ENCODE peak calls at places on chromosomes 5 and 9, in ten cellular contexts. One of them, this sample, is unnamed.

GRCh38 chr9:38620483-38621433 is at the start of gene ANKRD18A:
- DNase-seq in endothelial cell of umbilical vein: peak
- DNase-seq in B cell: peak
- DNase-seq in CD8-positive, alpha-beta T cell: peak
- DNase-seq in pancreas: peak
- DNase-seq in fibroblast of pulmonary artery: peak
- DNase-seq in PC-3: peak
- DNase-seq in chondrocyte: peak
- DNase-seq in MM.1S: peak
- DNase-seq in A549: peak
- DNase-seq in this sample: peak

GRCh38 chr9:18260527-18260926 is 213.4 kb upstream of the ADAMTSL1 start:
- DNase-seq in endothelial cell of umbilical vein: no peak
- DNase-seq in B cell: no peak
- DNase-seq in CD8-positive, alpha-beta T cell: no peak
- DNase-seq in pancreas: no peak
- DNase-seq in fibroblast of pulmonary artery: peak
- DNase-seq in PC-3: peak
- DNase-seq in chondrocyte: no peak
- DNase-seq in MM.1S: no peak
- DNase-seq in A549: no peak
- DNase-seq in this sample: no peak

GRCh38 chr9:137685035-137685885 is 66.5 kb downstream of the EHMT1 start:
- DNase-seq in endothelial cell of umbilical vein: no peak
- DNase-seq in B cell: no peak
- DNase-seq in CD8-positive, alpha-beta T cell: no peak
- DNase-seq in pancreas: no peak
- DNase-seq in fibroblast of pulmonary artery: peak
- DNase-seq in PC-3: peak
- DNase-seq in chondrocyte: no peak
- DNase-seq in MM.1S: no peak
- DNase-seq in A549: no peak
- DNase-seq in this sample: no peak

GRCh38 chr5:102701748-102702147 is 53.4 kb upstream of the PAM start:
- DNase-seq in endothelial cell of umbilical vein: no peak
- DNase-seq in B cell: no peak
- DNase-seq in CD8-positive, alpha-beta T cell: no peak
- DNase-seq in pancreas: no peak
- DNase-seq in fibroblast of pulmonary artery: no peak
- DNase-seq in PC-3: no peak
- DNase-seq in chondrocyte: no peak
- DNase-seq in MM.1S: no peak
- DNase-seq in A549: no peak
- DNase-seq in this sample: no peak

GRCh38 chr5:151812757-151813309 is 41.1 kb downstream of the G3BP1 start:
- DNase-seq in endothelial cell of umbilical vein: no peak
- DNase-seq in B cell: no peak
- DNase-seq in CD8-positive, alpha-beta T cell: no peak
- DNase-seq in pancreas: no peak
- DNase-seq in fibroblast of pulmonary artery: peak
- DNase-seq in PC-3: peak
- DNase-seq in chondrocyte: no peak
- DNase-seq in MM.1S: no peak
- DNase-seq in A549: no peak
- DNase-seq in this sample: no peak

GRCh38 chr5:86768699-86769202 is 151.0 kb downstream of the COX7C start:
- DNase-seq in endothelial cell of umbilical vein: no peak
- DNase-seq in B cell: no peak
- DNase-seq in CD8-positive, alpha-beta T cell: no peak
- DNase-seq in pancreas: no peak
- DNase-seq in fibroblast of pulmonary artery: no peak
- DNase-seq in PC-3: no peak
- DNase-seq in chondrocyte: no peak
- DNase-seq in MM.1S: no peak
- DNase-seq in A549: no peak
- DNase-seq in this sample: no peak

GRCh38 chr5:81428866-81429265 is 34.9 kb upstream of the ACOT12 start:
- DNase-seq in endothelial cell of umbilical vein: peak
- DNase-seq in B cell: no peak
- DNase-seq in CD8-positive, alpha-beta T cell: no peak
- DNase-seq in pancreas: no peak
- DNase-seq in fibroblast of pulmonary artery: peak
- DNase-seq in PC-3: peak
- DNase-seq in chondrocyte: no peak
- DNase-seq in MM.1S: no peak
- DNase-seq in A549: peak
- DNase-seq in this sample: no peak

GRCh38 chr5:140221697-140222223 is 46.8 kb downstream of the CYSTM1 start:
- DNase-seq in endothelial cell of umbilical vein: peak
- DNase-seq in B cell: no peak
- DNase-seq in CD8-positive, alpha-beta T cell: no peak
- DNase-seq in pancreas: no peak
- DNase-seq in fibroblast of pulmonary artery: peak
- DNase-seq in PC-3: peak
- DNase-seq in chondrocyte: no peak
- DNase-seq in MM.1S: peak
- DNase-seq in A549: peak
- DNase-seq in this sample: no peak

GRCh38 chr9:95389373-95389772 is 71.9 kb upstream of the FANCC start:
- DNase-seq in endothelial cell of umbilical vein: no peak
- DNase-seq in B cell: no peak
- DNase-seq in CD8-positive, alpha-beta T cell: no peak
- DNase-seq in pancreas: no peak
- DNase-seq in fibroblast of pulmonary artery: no peak
- DNase-seq in PC-3: no peak
- DNase-seq in chondrocyte: no peak
- DNase-seq in MM.1S: no peak
- DNase-seq in A549: no peak
- DNase-seq in this sample: no peak

GRCh38 chr9:83334320-83334719 is 203.9 kb downstream of the FRMD3 start:
- DNase-seq in endothelial cell of umbilical vein: peak
- DNase-seq in B cell: no peak
- DNase-seq in CD8-positive, alpha-beta T cell: peak
- DNase-seq in pancreas: peak
- DNase-seq in fibroblast of pulmonary artery: peak
- DNase-seq in PC-3: peak
- DNase-seq in chondrocyte: no peak
- DNase-seq in MM.1S: peak
- DNase-seq in A549: peak
- DNase-seq in this sample: peak
- TF ChIP-seq CTCF in endothelial cell of umbilical vein: peak
- TF ChIP-seq CTCF in B cell: peak
- TF ChIP-seq CTCF in CD8-positive, alpha-beta T cell: peak
- TF ChIP-seq CTCF in pancreas: peak
- TF ChIP-seq CTCF in fibroblast of pulmonary artery: peak
- TF ChIP-seq CTCF in PC-3: peak
- TF ChIP-seq CTCF in chondrocyte: peak
- TF ChIP-seq CTCF in MM.1S: peak
- TF ChIP-seq CTCF in A549: peak
- TF ChIP-seq CTCF in this sample: peak

GRCh38 chr9:79567671-79568098 is 4.1 kb upstream of the TLE4 start:
- DNase-seq in endothelial cell of umbilical vein: no peak
- DNase-seq in B cell: no peak
- DNase-seq in CD8-positive, alpha-beta T cell: no peak
- DNase-seq in pancreas: no peak
- DNase-seq in fibroblast of pulmonary artery: no peak
- DNase-seq in PC-3: peak
- DNase-seq in chondrocyte: no peak
- DNase-seq in MM.1S: no peak
- DNase-seq in A549: peak
- DNase-seq in this sample: no peak
- TF ChIP-seq CTCF in endothelial cell of umbilical vein: no peak
- TF ChIP-seq CTCF in B cell: no peak
- TF ChIP-seq CTCF in CD8-positive, alpha-beta T cell: no peak
- TF ChIP-seq CTCF in pancreas: no peak
- TF ChIP-seq CTCF in fibroblast of pulmonary artery: no peak
- TF ChIP-seq CTCF in PC-3: peak
- TF ChIP-seq CTCF in chondrocyte: peak
- TF ChIP-seq CTCF in MM.1S: peak
- TF ChIP-seq CTCF in A549: peak
- TF ChIP-seq CTCF in this sample: no peak

GRCh38 chr5:116272281-116272941 is 187.6 kb downstream of the COMMD10 start:
- DNase-seq in endothelial cell of umbilical vein: no peak
- DNase-seq in B cell: no peak
- DNase-seq in CD8-positive, alpha-beta T cell: no peak
- DNase-seq in pancreas: no peak
- DNase-seq in fibroblast of pulmonary artery: peak
- DNase-seq in PC-3: no peak
- DNase-seq in chondrocyte: no peak
- DNase-seq in MM.1S: no peak
- DNase-seq in A549: no peak
- DNase-seq in this sample: no peak
- TF ChIP-seq CTCF in endothelial cell of umbilical vein: no peak
- TF ChIP-seq CTCF in B cell: no peak
- TF ChIP-seq CTCF in CD8-positive, alpha-beta T cell: no peak
- TF ChIP-seq CTCF in pancreas: no peak
- TF ChIP-seq CTCF in fibroblast of pulmonary artery: peak
- TF ChIP-seq CTCF in PC-3: no peak
- TF ChIP-seq CTCF in chondrocyte: no peak
- TF ChIP-seq CTCF in MM.1S: no peak
- TF ChIP-seq CTCF in A549: no peak
- TF ChIP-seq CTCF in this sample: no peak

GRCh38 chr5:110590187-110590586 is 136.3 kb downstream of the TMEM232 start:
- DNase-seq in endothelial cell of umbilical vein: peak
- DNase-seq in B cell: no peak
- DNase-seq in CD8-positive, alpha-beta T cell: no peak
- DNase-seq in pancreas: no peak
- DNase-seq in fibroblast of pulmonary artery: peak
- DNase-seq in PC-3: peak
- DNase-seq in chondrocyte: no peak
- DNase-seq in MM.1S: peak
- DNase-seq in A549: peak
- DNase-seq in this sample: no peak
- TF ChIP-seq CTCF in endothelial cell of umbilical vein: no peak
- TF ChIP-seq CTCF in B cell: peak
- TF ChIP-seq CTCF in CD8-positive, alpha-beta T cell: peak
- TF ChIP-seq CTCF in pancreas: no peak
- TF ChIP-seq CTCF in fibroblast of pulmonary artery: peak
- TF ChIP-seq CTCF in PC-3: peak
- TF ChIP-seq CTCF in chondrocyte: peak
- TF ChIP-seq CTCF in MM.1S: peak
- TF ChIP-seq CTCF in A549: no peak
- TF ChIP-seq CTCF in this sample: peak

GRCh38 chr9:90965911-90966290 is 164.3 kb downstream of the SYK start:
- DNase-seq in endothelial cell of umbilical vein: peak
- DNase-seq in B cell: no peak
- DNase-seq in CD8-positive, alpha-beta T cell: no peak
- DNase-seq in pancreas: no peak
- DNase-seq in fibroblast of pulmonary artery: no peak
- DNase-seq in PC-3: peak
- DNase-seq in chondrocyte: no peak
- DNase-seq in MM.1S: no peak
- DNase-seq in A549: no peak
- DNase-seq in this sample: no peak

GRCh38 chr9:90965141-90965910 is 163.7 kb downstream of the SYK start:
- DNase-seq in endothelial cell of umbilical vein: peak
- DNase-seq in B cell: no peak
- DNase-seq in CD8-positive, alpha-beta T cell: no peak
- DNase-seq in pancreas: no peak
- DNase-seq in fibroblast of pulmonary artery: no peak
- DNase-seq in PC-3: no peak
- DNase-seq in chondrocyte: no peak
- DNase-seq in MM.1S: peak
- DNase-seq in A549: no peak
- DNase-seq in this sample: no peak

GRCh38 chr9:90966475-90967150 is 165.0 kb downstream of the SYK start:
- DNase-seq in endothelial cell of umbilical vein: no peak
- DNase-seq in B cell: no peak
- DNase-seq in CD8-positive, alpha-beta T cell: no peak
- DNase-seq in pancreas: no peak
- DNase-seq in fibroblast of pulmonary artery: no peak
- DNase-seq in PC-3: peak
- DNase-seq in chondrocyte: no peak
- DNase-seq in MM.1S: peak
- DNase-seq in A549: no peak
- DNase-seq in this sample: no peak

GRCh38 chr9:90967171-90967570 is 165.6 kb downstream of the SYK start:
- DNase-seq in endothelial cell of umbilical vein: no peak
- DNase-seq in B cell: no peak
- DNase-seq in CD8-positive, alpha-beta T cell: no peak
- DNase-seq in pancreas: no peak
- DNase-seq in fibroblast of pulmonary artery: no peak
- DNase-seq in PC-3: no peak
- DNase-seq in chondrocyte: no peak
- DNase-seq in MM.1S: peak
- DNase-seq in A549: no peak
- DNase-seq in this sample: no peak

GRCh38 chr9:90964101-90965020 is 162.7 kb downstream of the SYK start:
- DNase-seq in endothelial cell of umbilical vein: peak
- DNase-seq in B cell: peak
- DNase-seq in CD8-positive, alpha-beta T cell: no peak
- DNase-seq in pancreas: peak
- DNase-seq in fibroblast of pulmonary artery: no peak
- DNase-seq in PC-3: no peak
- DNase-seq in chondrocyte: no peak
- DNase-seq in MM.1S: peak
- DNase-seq in A549: peak
- DNase-seq in this sample: peak
- TF ChIP-seq CTCF in endothelial cell of umbilical vein: no peak
- TF ChIP-seq CTCF in B cell: no peak
- TF ChIP-seq CTCF in CD8-positive, alpha-beta T cell: no peak
- TF ChIP-seq CTCF in pancreas: no peak
- TF ChIP-seq CTCF in fibroblast of pulmonary artery: peak
- TF ChIP-seq CTCF in PC-3: no peak
- TF ChIP-seq CTCF in chondrocyte: peak
- TF ChIP-seq CTCF in MM.1S: no peak
- TF ChIP-seq CTCF in A549: no peak
- TF ChIP-seq CTCF in this sample: no peak

GRCh38 chr5:126969548-126969947 is 60.8 kb downstream of the MARCHF3 start:
- DNase-seq in endothelial cell of umbilical vein: no peak
- DNase-seq in B cell: no peak
- DNase-seq in CD8-positive, alpha-beta T cell: no peak
- DNase-seq in pancreas: no peak
- DNase-seq in fibroblast of pulmonary artery: no peak
- DNase-seq in PC-3: no peak
- DNase-seq in chondrocyte: no peak
- DNase-seq in MM.1S: no peak
- DNase-seq in A549: no peak
- DNase-seq in this sample: no peak
- TF ChIP-seq CTCF in endothelial cell of umbilical vein: no peak
- TF ChIP-seq CTCF in B cell: no peak
- TF ChIP-seq CTCF in CD8-positive, alpha-beta T cell: no peak
- TF ChIP-seq CTCF in pancreas: no peak
- TF ChIP-seq CTCF in fibroblast of pulmonary artery: no peak
- TF ChIP-seq CTCF in PC-3: no peak
- TF ChIP-seq CTCF in chondrocyte: no peak
- TF ChIP-seq CTCF in MM.1S: no peak
- TF ChIP-seq CTCF in A549: no peak
- TF ChIP-seq CTCF in this sample: no peak

GRCh38 chr9:23153058-23153457 is 673.0 kb downstream of the ELAVL2 start:
- DNase-seq in endothelial cell of umbilical vein: no peak
- DNase-seq in B cell: no peak
- DNase-seq in CD8-positive, alpha-beta T cell: no peak
- DNase-seq in pancreas: no peak
- DNase-seq in fibroblast of pulmonary artery: no peak
- DNase-seq in PC-3: no peak
- DNase-seq in chondrocyte: no peak
- DNase-seq in MM.1S: no peak
- DNase-seq in A549: peak
- DNase-seq in this sample: no peak
- TF ChIP-seq CTCF in endothelial cell of umbilical vein: no peak
- TF ChIP-seq CTCF in B cell: no peak
- TF ChIP-seq CTCF in CD8-positive, alpha-beta T cell: no peak
- TF ChIP-seq CTCF in pancreas: no peak
- TF ChIP-seq CTCF in fibroblast of pulmonary artery: no peak
- TF ChIP-seq CTCF in PC-3: peak
- TF ChIP-seq CTCF in chondrocyte: peak
- TF ChIP-seq CTCF in MM.1S: no peak
- TF ChIP-seq CTCF in A549: no peak
- TF ChIP-seq CTCF in this sample: no peak